ENCODE peak calls at places on chromosomes 1 and 21, in four cellular contexts. N is SK-N-SH, I is tibial nerve, E is kidney. U is an unnamed sample.

GRCh38 chr1:45319761-45320160 is 6.9 kb upstream of the HPDL start:
- DNase-seq in N (no peak), I (no peak), E (no peak), U (no peak)

GRCh38 chr1:43329995-43330751 is 7.4 kb upstream of the MPL start:
- DNase-seq in N (no peak), I (no peak), E (peak), U (no peak)

GRCh38 chr21:34928637-34929036 is 120.5 kb downstream of the RUNX1 start:
- DNase-seq in N (no peak), I (no peak), E (no peak), U (no peak)

GRCh38 chr1:160261526-160261877 is 847 bp downstream of the DCAF8 start:
- DNase-seq in N (peak), I (peak), E (no peak), U (peak)

GRCh38 chr1:244496186-244496585 is 35.1 kb downstream of the CATSPERE start:
- DNase-seq in N (no peak), I (no peak), E (no peak), U (no peak)

GRCh38 chr1:203480525-203481084 is 5.0 kb downstream of the PRELP start:
- DNase-seq in N (peak), I (peak), E (peak), U (peak)

GRCh38 chr1:112700290-112701226 is 6.4 kb downstream of the RHOC start:
- DNase-seq in N (peak), I (peak), E (peak), U (peak)

GRCh38 chr1:201126832-201127754 is at the start of gene ASCL5:
- DNase-seq in N (peak), I (no peak), E (no peak), U (peak)

GRCh38 chr1:62912028-62912638 is 128.2 kb downstream of the ATG4C start:
- DNase-seq in N (peak), I (no peak), E (no peak), U (no peak)

DNA sequence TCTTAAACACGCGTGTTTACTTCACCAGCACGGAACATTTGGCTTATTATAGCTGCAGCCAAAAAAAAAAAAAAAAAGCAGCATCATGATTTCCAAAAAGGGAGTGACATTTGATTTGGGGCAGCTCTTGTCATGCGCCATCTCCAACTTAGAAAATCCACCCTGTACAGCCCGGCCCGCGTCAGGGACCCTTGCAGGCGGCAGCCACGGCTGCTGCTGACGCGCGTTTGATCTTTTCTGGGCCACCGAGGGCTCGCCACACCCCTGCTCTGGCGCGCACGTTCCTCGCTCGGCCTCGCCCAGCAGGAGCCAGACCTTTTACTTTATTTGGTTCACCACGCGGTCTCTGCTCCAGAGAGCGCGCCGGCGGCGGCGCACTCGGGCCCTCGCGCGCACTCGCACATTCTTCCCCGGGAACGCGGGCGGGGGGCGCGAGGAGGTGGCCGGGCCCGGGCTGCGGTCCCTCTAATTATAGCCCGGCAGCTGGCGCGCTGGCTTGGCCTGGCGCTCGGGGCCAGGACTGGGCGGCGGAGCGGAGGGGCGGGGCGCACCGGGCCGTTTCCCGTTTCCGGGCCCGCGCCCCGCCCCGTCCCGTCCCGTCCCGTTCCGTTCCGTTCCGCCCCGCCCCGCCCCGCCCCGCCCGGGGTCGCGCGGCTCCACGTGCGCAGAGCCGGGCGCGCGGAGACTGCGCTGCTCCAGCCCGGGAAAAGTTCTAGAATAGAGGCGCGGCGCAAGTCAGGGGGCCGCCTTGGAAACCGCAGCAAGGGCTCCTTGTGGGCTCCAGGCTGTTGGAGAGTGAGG is 10.2 kb downstream of the IRF2BP2 start:
- DNase-seq in N (peak), I (peak), E (peak), U (peak)
- TF ChIP-seq CTCF in N (peak), I (no peak), E (peak), U (peak)

GRCh38 chr1:8438449-8438848 is 120.5 kb downstream of the SLC45A1 start:
- DNase-seq in N (no peak), I (no peak), E (no peak), U (no peak)

GRCh38 chr1:8443558-8444194 is 125.8 kb downstream of the SLC45A1 start:
- DNase-seq in N (no peak), I (no peak), E (no peak), U (no peak)

GRCh38 chr1:8439015-8439702 is 121.2 kb downstream of the SLC45A1 start:
- DNase-seq in N (peak), I (peak), E (peak), U (peak)

GRCh38 chr1:8437286-8437685 is 119.4 kb downstream of the SLC45A1 start:
- DNase-seq in N (no peak), I (no peak), E (no peak), U (no peak)

GRCh38 chr1:8441466-8441865 is 123.6 kb downstream of the SLC45A1 start:
- DNase-seq in N (no peak), I (no peak), E (no peak), U (no peak)
- H3K27ac ChIP-seq in N (no peak), I (peak), E (no peak), U (no peak)

DNA sequence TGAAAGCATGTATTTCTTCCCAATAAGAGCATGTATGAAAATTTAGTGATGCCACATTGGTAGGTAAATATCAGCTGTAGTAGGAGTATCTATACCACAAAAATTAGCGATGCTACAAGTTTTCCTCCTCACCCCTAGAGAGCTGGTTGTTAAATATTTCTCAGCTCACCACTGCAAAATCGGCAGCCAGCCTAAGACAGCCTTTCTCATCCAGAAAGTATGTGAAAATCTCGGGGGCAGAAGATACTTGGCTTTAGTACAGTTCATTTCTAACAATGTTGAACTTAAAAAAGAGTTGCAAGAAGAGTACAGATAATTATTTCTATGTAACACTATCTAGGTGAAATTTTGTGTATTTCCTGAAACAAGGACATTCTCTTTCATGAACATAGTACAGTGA is 235.3 kb downstream of the TPR start:
- DNase-seq in N (no peak), I (peak), E (no peak), U (no peak)
- H3K4me3 ChIP-seq in N (no peak), I (no peak), E (no peak), U (no peak)

GRCh38 chr1:235642943-235643371 is 6.6 kb downstream of the GNG4 start:
- DNase-seq in N (peak), I (no peak), E (no peak), U (no peak)
- TF ChIP-seq CTCF in N (no peak), I (no peak), E (no peak), U (no peak)

GRCh38 chr1:230693221-230693620 is 20.7 kb downstream of the AGT start:
- DNase-seq in N (no peak), I (no peak), E (no peak), U (no peak)

GRCh38 chr1:230694991-230695390 is 18.9 kb downstream of the AGT start:
- DNase-seq in N (no peak), I (no peak), E (no peak), U (no peak)

GRCh38 chr1:230691615-230692014 is 22.3 kb downstream of the AGT start:
- DNase-seq in N (no peak), I (no peak), E (no peak), U (no peak)

GRCh38 chr1:230696722-230697432 is 17.0 kb downstream of the AGT start:
- DNase-seq in N (no peak), I (no peak), E (no peak), U (no peak)

DNA sequence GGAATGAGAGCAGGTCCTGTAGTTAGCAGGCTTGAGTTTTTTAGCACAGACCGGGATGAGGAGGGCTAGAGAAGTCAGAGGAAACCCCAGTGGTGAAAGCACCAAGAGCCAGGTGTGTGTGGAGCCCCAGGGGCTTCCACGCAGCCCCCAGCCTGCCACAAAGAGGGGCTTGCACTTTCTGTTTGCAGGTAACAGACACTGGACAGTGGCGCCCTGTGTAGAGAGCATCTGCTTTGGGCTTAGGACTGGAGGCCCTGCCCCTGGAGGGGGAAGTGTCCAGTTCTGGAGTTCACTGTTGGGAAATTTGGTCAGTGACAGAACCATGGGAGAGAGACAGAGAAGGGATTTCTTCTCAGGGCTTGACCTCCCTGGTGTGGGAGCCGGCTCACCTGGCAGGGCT is 19.5 kb downstream of the AGT start:
- DNase-seq in N (no peak), I (no peak), E (no peak), U (no peak)
- H3K27ac ChIP-seq in N (no peak), I (no peak), E (no peak), U (no peak)

DNA sequence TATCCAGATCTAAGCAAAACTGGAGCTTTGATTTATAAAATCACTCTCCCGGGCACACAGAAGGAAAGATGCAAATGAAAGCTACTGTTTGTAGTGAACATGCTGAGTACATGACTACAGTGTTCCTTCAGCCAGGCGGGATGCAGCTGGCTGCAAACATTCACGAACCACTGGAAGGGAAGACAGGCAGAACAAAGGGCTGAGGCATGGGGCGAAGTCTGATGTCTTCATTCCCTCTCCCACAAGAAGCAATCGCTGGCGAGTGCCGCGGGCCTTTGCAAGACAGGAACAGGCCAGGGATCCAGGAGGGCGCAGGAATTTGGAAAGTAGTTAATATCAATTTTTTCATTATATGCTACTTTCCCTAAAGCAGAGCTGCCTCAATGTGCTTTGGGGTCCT is 257.8 kb upstream of the AJAP1 start:
- DNase-seq in N (no peak), I (no peak), E (no peak), U (no peak)
- H3K4me3 ChIP-seq in N (no peak), I (no peak), E (no peak), U (no peak)

DNA sequence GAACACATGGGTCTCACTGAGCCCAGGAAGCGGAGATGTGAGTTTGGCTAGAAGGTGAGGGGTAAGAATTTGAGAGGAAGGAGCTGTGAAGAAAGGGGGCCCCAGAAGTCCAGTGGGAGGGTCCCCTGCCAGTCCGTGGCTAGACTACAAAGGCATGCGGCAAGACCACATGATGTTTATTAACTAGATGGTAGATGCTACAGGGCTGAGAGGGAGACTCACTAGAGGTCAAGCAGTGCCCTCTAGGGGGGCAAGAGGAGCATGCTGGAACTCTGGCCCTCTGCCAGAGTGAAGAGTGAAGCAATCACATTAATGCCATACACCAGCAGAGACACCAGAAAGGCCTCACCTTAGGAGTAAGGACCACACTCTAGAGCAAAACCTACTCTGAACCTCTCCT is 12.2 kb downstream of the KIAA0319L start:
- DNase-seq in N (peak), I (peak), E (no peak), U (peak)
- TF ChIP-seq CTCF in N (peak), I (peak), E (peak), U (peak)

GRCh38 chr1:154954541-154954940 is 1.4 kb downstream of the PBXIP1 start:
- DNase-seq in N (no peak), I (no peak), E (no peak), U (peak)

GRCh38 chr1:154955039-154955717 is 721 bp downstream of the PBXIP1 start:
- DNase-seq in N (peak), I (peak), E (peak), U (peak)

GRCh38 chr1:154951901-154952657 is 3.8 kb downstream of the PBXIP1 start:
- DNase-seq in N (peak), I (no peak), E (peak), U (no peak)

GRCh38 chr1:154952664-154953063 is 3.2 kb downstream of the PBXIP1 start:
- DNase-seq in N (no peak), I (no peak), E (peak), U (no peak)

GRCh38 chr1:154953611-154954038 is 2.3 kb downstream of the PBXIP1 start:
- DNase-seq in N (no peak), I (no peak), E (no peak), U (no peak)
- H3K27ac ChIP-seq in N (no peak), I (no peak), E (peak), U (no peak)

U was measured in WERI-Rb-1.